ENCODE peak calls at places on chromosomes 13 and 19, in ten cellular contexts. One of them, this sample, is unnamed.

GRCh38 chr19:53809518-53810186 is 14.5 kb downstream of the NLRP12 start:
- DNase-seq in thoracic aorta: no peak
- DNase-seq in foreskin fibroblast: no peak
- DNase-seq in AG09309: no peak
- DNase-seq in pancreas: no peak
- DNase-seq in astrocyte of the spinal cord: no peak
- DNase-seq in GM23338: peak; percentile 82
- DNase-seq in cardiac muscle cell: no peak
- DNase-seq in MM.1S: no peak
- DNase-seq in cardiac fibroblast: no peak
- DNase-seq in this sample: no peak

GRCh38 chr13:87677334-87678234 is 6.4 kb downstream of the SLITRK5 start:
- DNase-seq in cardiac fibroblast: no peak
- DNase-seq in MM.1S: peak; percentile 70
- DNase-seq in pancreas: peak; percentile 64
- DNase-seq in GM23338: peak; percentile 72
- DNase-seq in cardiac muscle cell: peak; percentile 50
- DNase-seq in AG09309: no peak
- DNase-seq in thoracic aorta: no peak
- DNase-seq in foreskin fibroblast: no peak
- DNase-seq in astrocyte of the spinal cord: peak; percentile 27
- DNase-seq in this sample: no peak

GRCh38 chr19:49564616-49565045 is 15.7 kb downstream of the NOSIP start:
- DNase-seq in cardiac fibroblast: no peak
- DNase-seq in MM.1S: no peak
- DNase-seq in cardiac muscle cell: no peak
- DNase-seq in astrocyte of the spinal cord: no peak
- DNase-seq in AG09309: no peak
- DNase-seq in foreskin fibroblast: no peak
- DNase-seq in pancreas: no peak
- DNase-seq in thoracic aorta: no peak
- DNase-seq in GM23338: no peak
- DNase-seq in this sample: no peak

GRCh38 chr19:38852231-38853044 is 2.7 kb upstream of the HNRNPL start:
- DNase-seq in cardiac muscle cell: no peak
- DNase-seq in GM23338: peak; percentile 78
- DNase-seq in astrocyte of the spinal cord: peak; percentile 54
- DNase-seq in thoracic aorta: peak; percentile 33
- DNase-seq in AG09309: no peak
- DNase-seq in pancreas: no peak
- DNase-seq in cardiac fibroblast: peak; percentile 76
- DNase-seq in MM.1S: peak; percentile 64
- DNase-seq in foreskin fibroblast: peak; percentile 84
- DNase-seq in this sample: no peak

GRCh38 chr19:10855879-10856522 is 7.8 kb downstream of the C19orf38 start:
- DNase-seq in GM23338: peak; percentile 77
- DNase-seq in AG09309: no peak
- DNase-seq in astrocyte of the spinal cord: no peak
- DNase-seq in cardiac fibroblast: peak; percentile 28
- DNase-seq in foreskin fibroblast: no peak
- DNase-seq in pancreas: peak; percentile 64
- DNase-seq in MM.1S: no peak
- DNase-seq in thoracic aorta: no peak
- DNase-seq in cardiac muscle cell: peak; percentile 11
- DNase-seq in this sample: no peak

GRCh38 chr19:32614916-32615315 is 33.9 kb downstream of the PDCD5 start:
- DNase-seq in pancreas: no peak
- DNase-seq in foreskin fibroblast: no peak
- DNase-seq in cardiac muscle cell: no peak
- DNase-seq in AG09309: no peak
- DNase-seq in GM23338: no peak
- DNase-seq in astrocyte of the spinal cord: no peak
- DNase-seq in thoracic aorta: no peak
- DNase-seq in MM.1S: no peak
- DNase-seq in cardiac fibroblast: no peak
- DNase-seq in this sample: no peak

GRCh38 chr13:48542581-48543341 is 9.9 kb upstream of the RCBTB2 start:
- DNase-seq in MM.1S: no peak
- DNase-seq in cardiac fibroblast: peak; percentile 21
- DNase-seq in astrocyte of the spinal cord: no peak
- DNase-seq in foreskin fibroblast: peak; percentile 35
- DNase-seq in GM23338: peak; percentile 64
- DNase-seq in pancreas: peak; percentile 59
- DNase-seq in cardiac muscle cell: peak; percentile 74
- DNase-seq in thoracic aorta: no peak
- DNase-seq in AG09309: no peak
- DNase-seq in this sample: no peak

GRCh38 chr19:4803736-4804695 is 12.5 kb downstream of the FEM1A start:
- DNase-seq in MM.1S: peak; percentile 67
- DNase-seq in thoracic aorta: no peak
- DNase-seq in foreskin fibroblast: peak; percentile 62
- DNase-seq in pancreas: peak; percentile 76
- DNase-seq in cardiac fibroblast: no peak
- DNase-seq in GM23338: peak; percentile 95
- DNase-seq in cardiac muscle cell: peak; percentile 86
- DNase-seq in astrocyte of the spinal cord: peak; percentile 43
- DNase-seq in AG09309: no peak
- DNase-seq in this sample: no peak

GRCh38 chr13:25733696-25734435 is 317.9 kb downstream of the SHISA2 start:
- DNase-seq in AG09309: no peak
- DNase-seq in MM.1S: no peak
- DNase-seq in cardiac fibroblast: no peak
- DNase-seq in cardiac muscle cell: no peak
- DNase-seq in GM23338: no peak
- DNase-seq in pancreas: no peak
- DNase-seq in thoracic aorta: no peak
- DNase-seq in astrocyte of the spinal cord: no peak
- DNase-seq in foreskin fibroblast: no peak
- DNase-seq in this sample: no peak

GRCh38 chr19:3880471-3881271 is at the start of gene ATCAY:
- DNase-seq in cardiac muscle cell: peak; percentile 27
- DNase-seq in pancreas: peak; percentile 52
- DNase-seq in foreskin fibroblast: peak; percentile 26
- DNase-seq in AG09309: no peak
- DNase-seq in astrocyte of the spinal cord: no peak
- DNase-seq in thoracic aorta: no peak
- DNase-seq in cardiac fibroblast: no peak
- DNase-seq in MM.1S: no peak
- DNase-seq in GM23338: peak; percentile 87
- DNase-seq in this sample: no peak

GRCh38 chr19:2461751-2462634 is 5.2 kb upstream of the LMNB2 start:
- DNase-seq in foreskin fibroblast: peak; percentile 86
- DNase-seq in AG09309: no peak
- DNase-seq in thoracic aorta: no peak
- DNase-seq in cardiac fibroblast: peak; percentile 73
- DNase-seq in MM.1S: peak; percentile 61
- DNase-seq in cardiac muscle cell: peak; percentile 48
- DNase-seq in pancreas: peak; percentile 75
- DNase-seq in GM23338: peak; percentile 80
- DNase-seq in astrocyte of the spinal cord: peak; percentile 78
- DNase-seq in this sample: no peak

GRCh38 chr19:12093777-12094176 is 29.2 kb downstream of the ZNF844 start:
- DNase-seq in GM23338: no peak
- DNase-seq in MM.1S: no peak
- DNase-seq in pancreas: no peak
- DNase-seq in thoracic aorta: no peak
- DNase-seq in cardiac muscle cell: no peak
- DNase-seq in AG09309: no peak
- DNase-seq in cardiac fibroblast: no peak
- DNase-seq in foreskin fibroblast: no peak
- DNase-seq in astrocyte of the spinal cord: no peak
- DNase-seq in this sample: no peak

GRCh38 chr19:2048959-2049740 is 1.9 kb downstream of the MKNK2 start:
- DNase-seq in thoracic aorta: no peak
- DNase-seq in astrocyte of the spinal cord: no peak
- DNase-seq in cardiac fibroblast: peak; percentile 35
- DNase-seq in pancreas: no peak
- DNase-seq in GM23338: no peak
- DNase-seq in MM.1S: peak; percentile 12
- DNase-seq in cardiac muscle cell: no peak
- DNase-seq in foreskin fibroblast: no peak
- DNase-seq in AG09309: no peak
- DNase-seq in this sample: no peak

GRCh38 chr13:37492061-37492460 is 106.5 kb downstream of the POSTN start:
- DNase-seq in foreskin fibroblast: no peak
- DNase-seq in GM23338: no peak
- DNase-seq in pancreas: no peak
- DNase-seq in cardiac fibroblast: peak; percentile 64
- DNase-seq in thoracic aorta: no peak
- DNase-seq in AG09309: no peak
- DNase-seq in astrocyte of the spinal cord: no peak
- DNase-seq in cardiac muscle cell: no peak
- DNase-seq in MM.1S: no peak
- DNase-seq in this sample: no peak

GRCh38 chr13:109180905-109181425 is 551.6 kb downstream of the MYO16 start:
- DNase-seq in AG09309: peak; percentile 86
- DNase-seq in cardiac muscle cell: no peak
- DNase-seq in MM.1S: peak; percentile 62
- DNase-seq in thoracic aorta: no peak
- DNase-seq in foreskin fibroblast: peak; percentile 84
- DNase-seq in pancreas: no peak
- DNase-seq in cardiac fibroblast: peak; percentile 85
- DNase-seq in astrocyte of the spinal cord: peak; percentile 87
- DNase-seq in GM23338: peak; percentile 55
- DNase-seq in this sample: peak; percentile 82

DNA sequence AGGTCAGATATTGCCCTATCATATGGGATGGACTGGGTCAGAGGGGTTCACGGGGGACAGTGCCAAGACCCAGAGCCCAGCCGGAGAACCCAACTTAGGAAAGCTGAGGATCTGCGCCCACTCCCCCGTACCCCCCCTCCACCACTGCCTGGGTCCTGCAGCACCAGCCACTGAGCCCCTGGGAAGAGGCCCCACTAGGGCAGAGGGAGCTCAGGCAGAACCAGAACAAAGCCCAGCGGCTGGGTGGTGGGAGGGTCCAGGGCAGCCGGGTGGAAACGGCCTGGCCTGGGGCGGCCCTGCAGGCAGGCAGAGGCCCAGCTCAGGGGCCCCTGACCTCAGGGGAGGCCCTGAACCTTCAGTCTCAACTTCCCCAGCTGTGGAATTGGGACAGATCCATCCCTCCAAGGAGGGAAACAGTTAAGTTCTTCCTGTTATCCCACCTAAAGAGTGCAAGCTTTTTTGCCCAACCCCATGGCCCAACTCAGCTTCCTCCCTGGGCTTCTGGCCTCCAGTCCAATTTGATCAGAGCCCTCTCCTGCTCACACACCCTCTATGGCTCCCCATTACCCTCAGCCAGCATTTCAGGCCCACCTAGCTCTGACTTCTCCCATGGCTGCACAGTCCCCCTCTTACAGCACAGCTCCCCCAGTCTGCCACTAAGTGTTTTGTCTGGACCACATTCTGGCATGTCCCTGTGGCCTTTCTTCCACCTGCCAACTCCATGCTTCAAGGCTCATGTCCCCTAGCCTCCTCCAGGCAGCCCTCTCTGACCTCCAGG is 3.1 kb downstream of the NR2F6 start:
- DNase-seq in pancreas: no peak
- DNase-seq in foreskin fibroblast: no peak
- DNase-seq in AG09309: no peak
- DNase-seq in GM23338: no peak
- DNase-seq in cardiac fibroblast: no peak
- DNase-seq in astrocyte of the spinal cord: no peak
- DNase-seq in MM.1S: no peak
- DNase-seq in thoracic aorta: no peak
- DNase-seq in cardiac muscle cell: no peak
- DNase-seq in this sample: no peak
- H3K4me3 ChIP-seq in pancreas: no peak overlapping the region
- H3K4me3 ChIP-seq in foreskin fibroblast: peak overlapping the region; percentile 88
- H3K4me3 ChIP-seq in AG09309: peak overlapping the region; percentile 7
- H3K4me3 ChIP-seq in GM23338: peak overlapping the region; percentile 93
- H3K4me3 ChIP-seq in cardiac fibroblast: no peak overlapping the region
- H3K4me3 ChIP-seq in astrocyte of the spinal cord: peak overlapping the region; percentile 80
- H3K4me3 ChIP-seq in MM.1S: no peak overlapping the region
- H3K4me3 ChIP-seq in thoracic aorta: peak overlapping the region; percentile 84
- H3K4me3 ChIP-seq in cardiac muscle cell: no peak overlapping the region
- H3K4me3 ChIP-seq in this sample: peak overlapping the region; percentile 5

DNA sequence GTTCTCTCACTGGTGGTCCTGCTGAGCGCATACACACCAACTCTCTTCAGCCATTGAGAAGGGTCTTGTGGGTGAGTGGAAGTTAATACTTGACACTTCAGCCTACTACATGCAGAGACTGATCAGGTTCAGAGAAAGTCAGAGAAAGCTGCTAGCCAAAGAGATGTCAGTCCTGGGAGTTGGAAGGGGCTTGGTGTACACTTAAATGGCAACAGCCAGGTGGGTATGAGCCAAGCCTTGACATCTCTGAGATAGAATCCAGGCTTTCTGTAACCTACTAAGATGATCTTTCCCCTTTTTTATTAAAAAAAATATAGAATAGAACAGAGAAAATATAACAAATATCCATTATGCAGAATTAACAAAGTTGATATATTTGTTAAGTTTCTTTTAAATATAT is 152.8 kb downstream of the RFC3 start:
- DNase-seq in thoracic aorta: no peak
- DNase-seq in cardiac fibroblast: no peak
- DNase-seq in GM23338: no peak
- DNase-seq in astrocyte of the spinal cord: no peak
- DNase-seq in MM.1S: no peak
- DNase-seq in pancreas: no peak
- DNase-seq in cardiac muscle cell: no peak
- DNase-seq in AG09309: no peak
- DNase-seq in foreskin fibroblast: no peak
- DNase-seq in this sample: no peak
- TF ChIP-seq CTCF in thoracic aorta: no peak
- TF ChIP-seq CTCF in cardiac fibroblast: no peak
- TF ChIP-seq CTCF in GM23338: no peak
- TF ChIP-seq CTCF in astrocyte of the spinal cord: no peak
- TF ChIP-seq CTCF in MM.1S: no peak
- TF ChIP-seq CTCF in pancreas: no peak
- TF ChIP-seq CTCF in cardiac muscle cell: no peak
- TF ChIP-seq CTCF in AG09309: no peak
- TF ChIP-seq CTCF in foreskin fibroblast: no peak
- TF ChIP-seq CTCF in this sample: no peak

DNA sequence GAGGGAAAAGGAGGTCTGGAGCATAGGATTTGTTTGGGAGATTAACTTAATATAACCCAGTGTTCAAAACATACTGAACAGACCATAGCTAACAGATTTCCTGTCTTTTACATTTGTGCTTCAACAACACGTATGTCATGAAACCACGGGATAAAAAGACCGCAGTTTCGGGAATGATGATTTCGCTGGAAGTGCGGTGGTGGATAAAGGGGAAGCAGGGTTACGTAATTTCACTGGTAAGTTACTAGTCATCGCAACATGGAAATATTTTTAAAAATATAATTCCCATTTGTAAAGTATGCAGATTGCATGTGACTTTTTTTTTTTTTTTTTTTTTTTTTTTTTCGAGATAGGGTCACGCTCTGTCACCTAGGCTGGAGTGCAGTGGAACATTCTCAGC is 237.4 kb downstream of the LMO7 start:
- DNase-seq in AG09309: no peak
- DNase-seq in GM23338: no peak
- DNase-seq in foreskin fibroblast: no peak
- DNase-seq in pancreas: no peak
- DNase-seq in thoracic aorta: no peak
- DNase-seq in cardiac muscle cell: no peak
- DNase-seq in MM.1S: no peak
- DNase-seq in astrocyte of the spinal cord: no peak
- DNase-seq in cardiac fibroblast: no peak
- DNase-seq in this sample: no peak
- H3K4me3 ChIP-seq in AG09309: no peak overlapping the region
- H3K4me3 ChIP-seq in GM23338: no peak overlapping the region
- H3K4me3 ChIP-seq in foreskin fibroblast: no peak overlapping the region
- H3K4me3 ChIP-seq in pancreas: no peak overlapping the region
- H3K4me3 ChIP-seq in thoracic aorta: no peak overlapping the region
- H3K4me3 ChIP-seq in cardiac muscle cell: no peak overlapping the region
- H3K4me3 ChIP-seq in MM.1S: no peak overlapping the region
- H3K4me3 ChIP-seq in astrocyte of the spinal cord: no peak overlapping the region
- H3K4me3 ChIP-seq in cardiac fibroblast: no peak overlapping the region
- H3K4me3 ChIP-seq in this sample: no peak overlapping the region

GRCh38 chr13:91017031-91017668 is 330.3 kb upstream of the MIR17HG start:
- DNase-seq in pancreas: no peak
- DNase-seq in astrocyte of the spinal cord: peak; percentile 55
- DNase-seq in cardiac fibroblast: peak; percentile 46
- DNase-seq in GM23338: peak; percentile 64
- DNase-seq in cardiac muscle cell: peak; percentile 50
- DNase-seq in foreskin fibroblast: peak; percentile 7
- DNase-seq in AG09309: no peak
- DNase-seq in thoracic aorta: no peak
- DNase-seq in MM.1S: peak; percentile 44
- DNase-seq in this sample: no peak
- TF ChIP-seq CTCF in pancreas: peak; percentile 32
- TF ChIP-seq CTCF in astrocyte of the spinal cord: peak; percentile 81
- TF ChIP-seq CTCF in cardiac fibroblast: peak; percentile 65
- TF ChIP-seq CTCF in GM23338: peak; percentile 90
- TF ChIP-seq CTCF in cardiac muscle cell: peak; percentile 84
- TF ChIP-seq CTCF in foreskin fibroblast: peak; percentile 67
- TF ChIP-seq CTCF in AG09309: peak; percentile 61
- TF ChIP-seq CTCF in thoracic aorta: peak; percentile 42
- TF ChIP-seq CTCF in MM.1S: peak; percentile 60
- TF ChIP-seq CTCF in this sample: peak; percentile 68

This sample was measured in BJ.